ENCODE peak calls at places on chromosomes 13 and 19, in seven cellular contexts. L is mesothelial cell of epicardium, Q is stomach, H is hepatocyte, A is GM23338, C is dorsolateral prefrontal cortex, Z is neural progenitor cell. B is an unnamed sample.

GRCh38 chr19:21023901-21024300 is 3.4 kb downstream of the ZNF430 start:
- DNase-seq in Z (no peak), L (no peak), A (no peak), C (no peak), H (peak; percentile 9), Q (no peak), B (no peak)

GRCh38 chr13:43195551-43195950 is 172.2 kb downstream of the DNAJC15 start:
- DNase-seq in Z (no peak), Q (no peak), C (no peak), A (peak; percentile 43), L (no peak), H (no peak), B (peak; percentile 27)

GRCh38 chr19:32708457-32708856 is 11.1 kb upstream of the TDRD12 start:
- DNase-seq in Q (no peak), A (no peak), L (no peak), Z (no peak), H (no peak), C (no peak), B (no peak)

GRCh38 chr13:50670847-50671542 is 172.5 kb downstream of the DLEU7 start:
- DNase-seq in L (no peak), Z (no peak), Q (no peak), H (no peak), A (no peak), C (no peak), B (no peak)

GRCh38 chr13:99275093-99275469 is 16.9 kb upstream of the GPR18 start:
- DNase-seq in A (no peak), H (no peak), Q (no peak), C (no peak), Z (no peak), L (no peak), B (peak; percentile 14)

GRCh38 chr19:33486407-33486806 is 35.2 kb downstream of the PEPD start:
- DNase-seq in L (no peak), A (no peak), C (peak; percentile 35), Z (no peak), H (no peak), Q (no peak), B (no peak)

GRCh38 chr19:40363128-40363527 is 14.6 kb downstream of the PLD3 start:
- DNase-seq in H (no peak), Q (no peak), Z (no peak), C (no peak), L (no peak), A (no peak), B (no peak)

GRCh38 chr13:46392967-46393366 is 5.9 kb upstream of the RUBCNL start:
- DNase-seq in Z (no peak), Q (no peak), A (no peak), L (no peak), H (no peak), C (no peak), B (no peak)

GRCh38 chr19:35044317-35045117 is 3.0 kb downstream of the HPN start:
- DNase-seq in A (peak; percentile 73), Z (peak; percentile 60), H (peak; percentile 54), C (peak; percentile 77), Q (peak; percentile 68), L (peak; percentile 72), B (peak; percentile 77)
- TF ChIP-seq CTCF in A (peak; percentile 98), Z (peak; percentile 98), H (peak; percentile 91), C (peak; percentile 94), Q (peak; percentile 98), L (peak; percentile 96), B (peak; percentile 94)

DNA sequence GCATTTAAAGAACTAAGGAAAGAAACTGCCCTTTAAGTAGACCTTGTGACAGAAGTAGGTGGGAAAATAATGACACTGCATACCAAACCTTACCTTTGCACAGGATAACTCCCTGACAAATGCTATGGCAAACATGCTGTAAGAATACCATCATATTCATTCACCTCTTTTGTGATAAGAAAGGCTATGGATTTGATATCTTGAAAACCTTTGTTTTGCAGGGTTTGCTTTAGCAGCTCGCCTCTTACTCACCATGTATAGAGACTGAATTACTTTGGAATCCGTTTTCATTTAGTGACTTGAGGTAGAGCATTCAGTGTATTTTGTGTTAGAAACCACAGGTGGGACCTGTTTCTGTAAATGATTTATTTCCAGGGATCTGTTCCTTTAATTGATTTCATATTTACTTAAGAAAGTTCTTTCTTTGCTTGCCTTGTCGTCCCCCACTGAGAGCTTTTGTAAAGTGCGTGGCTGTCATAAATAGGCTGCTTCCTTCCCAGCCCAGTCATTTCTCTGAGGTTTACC is 80.2 kb downstream of the KLF5 start:
- DNase-seq in L (no peak), Z (no peak), H (peak; percentile 59), C (no peak), Q (no peak), A (peak; percentile 16), B (no peak)
- TF ChIP-seq CTCF in L (no peak), Z (no peak), H (no peak), C (no peak), Q (no peak), A (no peak), B (no peak)

GRCh38 chr19:18519962-18520847 is 1.7 kb downstream of the ELL start:
- DNase-seq in H (peak; percentile 92), Q (peak; percentile 77), C (no peak), A (peak; percentile 85), Z (peak; percentile 80), L (peak; percentile 62), B (peak; percentile 87)

GRCh38 chr19:18520848-18521691 is 800 bp downstream of the ELL start:
- DNase-seq in A (peak; percentile 38), Z (peak; percentile 58), Q (peak; percentile 50), C (no peak), H (peak; percentile 52), L (peak; percentile 45), B (peak; percentile 28)

GRCh38 chr19:18523841-18524240 is 2.0 kb upstream of the ELL start:
- DNase-seq in H (no peak), A (peak; percentile 70), Q (no peak), Z (no peak), L (no peak), C (no peak), B (no peak)

GRCh38 chr19:18521692-18522123 is at the start of gene ELL:
- DNase-seq in C (no peak), A (no peak), Z (no peak), L (no peak), H (no peak), Q (no peak), B (no peak)

DNA sequence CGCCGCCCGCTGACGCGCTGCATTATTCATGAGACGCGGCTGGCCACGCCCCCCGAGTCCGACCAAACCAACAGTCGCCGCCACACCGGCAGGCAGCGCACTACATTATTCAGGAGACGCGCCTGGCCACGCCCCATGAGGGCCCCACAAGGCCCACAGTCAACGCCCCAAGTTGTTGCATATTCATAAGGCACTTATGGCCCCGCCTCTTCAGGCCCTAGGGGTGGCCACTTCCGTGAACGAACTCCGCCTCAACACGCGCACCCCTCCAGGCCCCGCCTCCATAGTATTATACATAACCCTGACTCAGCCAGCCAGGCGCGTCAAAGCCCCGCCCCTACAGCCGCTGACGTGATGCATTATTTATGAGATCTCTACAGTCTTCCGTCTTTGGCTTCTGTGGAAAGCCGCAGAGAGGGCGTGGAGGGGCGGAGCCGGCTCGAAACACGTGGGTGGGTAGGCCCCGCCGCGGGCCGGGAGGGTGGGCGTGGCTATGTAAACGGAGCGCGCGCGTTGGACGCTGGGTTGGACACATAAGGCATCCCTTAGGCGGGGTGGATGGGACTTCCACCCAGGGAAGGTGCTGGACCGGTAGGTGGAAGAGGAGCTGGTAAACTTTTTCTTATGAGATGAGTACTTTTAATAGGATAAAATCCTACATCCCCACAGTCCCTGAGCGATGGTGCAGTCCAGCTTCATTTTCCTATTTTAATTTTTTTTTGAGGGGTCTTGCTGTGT is 423 bp upstream of the ELL start:
- DNase-seq in Q (peak; percentile 100), C (peak; percentile 100), L (peak; percentile 100), H (peak; percentile 100), Z (peak; percentile 100), A (peak; percentile 100), B (peak; percentile 100)
- TF ChIP-seq CTCF in Q (no peak), C (no peak), L (no peak), H (no peak), Z (no peak), A (no peak), B (no peak)

GRCh38 chr13:70623260-70623659 is 515.0 kb upstream of the KLHL1 start:
- DNase-seq in H (peak; percentile 17), Z (peak; percentile 2), Q (no peak), L (no peak), C (no peak), A (no peak), B (peak; percentile 11)
- TF ChIP-seq CTCF in H (peak; percentile 69), Z (peak; percentile 63), Q (peak; percentile 36), L (peak; percentile 72), C (peak; percentile 65), A (peak; percentile 58), B (peak; percentile 39)

GRCh38 chr19:45913874-45914830 is at the start of gene NANOS2:
- DNase-seq in Q (no peak), A (peak; percentile 98), C (no peak), H (no peak), L (no peak), Z (peak; percentile 84), B (no peak)
- TF ChIP-seq CTCF in Q (no peak), A (peak; percentile 71), C (no peak), H (no peak), L (no peak), Z (peak; percentile 59), B (no peak)

GRCh38 chr19:49790866-49791265 is 22.2 kb downstream of the FUZ start:
- DNase-seq in L (no peak), H (no peak), C (no peak), Q (no peak), Z (no peak), A (no peak), B (no peak)
- TF ChIP-seq CTCF in L (no peak), H (no peak), C (no peak), Q (no peak), Z (no peak), A (no peak), B (no peak)

DNA sequence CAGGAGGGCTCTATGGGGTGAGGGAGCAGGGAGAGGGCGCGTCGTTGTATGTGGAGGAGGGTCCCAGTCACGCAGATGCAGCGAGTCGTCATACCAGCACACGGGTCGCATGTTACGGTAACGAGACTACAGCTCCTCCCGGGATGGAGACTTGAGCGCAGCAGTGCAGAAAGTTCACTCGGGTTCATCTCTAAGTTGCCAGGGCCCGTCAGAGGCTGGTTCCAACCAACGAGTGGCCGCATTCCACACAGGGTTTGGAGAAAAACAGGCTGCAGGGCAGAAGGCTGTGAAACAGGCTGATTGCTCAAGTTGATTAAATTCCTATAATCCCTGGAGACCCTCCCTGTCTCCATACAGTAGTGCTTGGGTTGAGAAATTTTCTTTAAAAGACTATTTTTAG is 21.9 kb upstream of the TTYH1 start:
- DNase-seq in Q (no peak), H (no peak), C (no peak), Z (no peak), A (no peak), L (no peak), B (no peak)
- TF ChIP-seq CTCF in Q (no peak), H (no peak), C (no peak), Z (no peak), A (no peak), L (no peak), B (no peak)

B was measured in MCF 10A.